ENCODE peak calls at places on chromosomes 6 and 20, in nine cellular contexts. L is foreskin fibroblast; C is OCI-LY7; A is esophagus squamous epithelium; J is lower lobe of right lung; H is CD8-positive, alpha-beta memory T cell; G is IMR-90; Q is SK-N-SH; S is fibroblast of lung. B is an unnamed sample.

GRCh38 chr20:52313335-52313963 is 121.9 kb upstream of the ZFP64 start:
- DNase-seq in S (peak), C (no peak), Q (peak), H (no peak), L (no peak), J (no peak), A (no peak), G (peak), B (no peak)

GRCh38 chr6:4374231-4374630 is 238.9 kb upstream of the ECI2 start:
- DNase-seq in S (no peak), Q (no peak), C (no peak), A (no peak), J (no peak), H (no peak), L (no peak), G (no peak), B (no peak)

GRCh38 chr6:10393544-10394225 is 21.2 kb downstream of the TFAP2A start:
- DNase-seq in S (no peak), H (no peak), G (no peak), L (no peak), Q (no peak), C (no peak), A (no peak), J (no peak), B (no peak)

GRCh38 chr20:4052139-4052480 is 36.8 kb upstream of the RNF24 start:
- DNase-seq in G (no peak), A (no peak), H (no peak), J (no peak), L (no peak), Q (no peak), C (no peak), S (no peak), B (no peak)

GRCh38 chr6:141169419-141169818 is 963.3 kb upstream of the GJE1 start:
- DNase-seq in C (no peak), Q (no peak), L (peak), H (no peak), J (no peak), G (peak), S (peak), A (no peak), B (peak)

GRCh38 chr6:71139249-71139648 is 149.4 kb upstream of the OGFRL1 start:
- DNase-seq in C (no peak), S (peak), A (no peak), Q (no peak), J (no peak), G (peak), L (peak), H (no peak), B (peak)

GRCh38 chr6:136550330-136551071 is at the start of gene MAP7:
- DNase-seq in Q (peak), A (no peak), G (peak), S (no peak), C (no peak), L (no peak), J (peak), H (peak), B (no peak)

GRCh38 chr6:136326038-136326561 is 36.5 kb upstream of the BCLAF1 start:
- DNase-seq in H (no peak), A (no peak), L (no peak), Q (peak), S (peak), J (no peak), G (peak), C (peak), B (no peak)

GRCh38 chr6:44976677-44977405 is 351.3 kb upstream of the RUNX2 start:
- DNase-seq in J (no peak), C (no peak), Q (no peak), L (no peak), S (peak), H (no peak), A (no peak), G (peak), B (no peak)

GRCh38 chr6:75581231-75581630 is 20.4 kb upstream of the SENP6 start:
- DNase-seq in S (no peak), G (no peak), L (no peak), Q (no peak), C (no peak), A (no peak), H (no peak), J (no peak), B (no peak)

GRCh38 chr20:47276856-47277541 is 79.5 kb downstream of the ZMYND8 start:
- DNase-seq in C (no peak), L (peak), A (no peak), J (no peak), G (peak), H (no peak), Q (no peak), S (peak), B (peak)

GRCh38 chr6:44216677-44217331 is at the start of gene MYMX:
- DNase-seq in Q (no peak), A (no peak), H (no peak), S (no peak), G (no peak), J (no peak), C (no peak), L (no peak), B (no peak)

GRCh38 chr6:19478992-19479391 is 358.2 kb upstream of the ID4 start:
- DNase-seq in A (no peak), L (peak), Q (no peak), C (no peak), S (no peak), H (no peak), G (peak), J (no peak), B (peak)

GRCh38 chr6:128932061-128932460 is 49.1 kb downstream of the LAMA2 start:
- DNase-seq in H (no peak), J (no peak), G (peak), C (no peak), Q (no peak), S (peak), L (peak), A (no peak), B (no peak)

GRCh38 chr6:142438898-142439297 is 137.1 kb downstream of the ADGRG6 start:
- DNase-seq in L (no peak), Q (no peak), G (no peak), A (no peak), C (no peak), J (no peak), H (no peak), S (no peak), B (no peak)

GRCh38 chr20:35005463-35005961 is 49.8 kb downstream of the MYH7B start:
- DNase-seq in J (peak), C (no peak), A (no peak), H (no peak), S (no peak), L (no peak), Q (no peak), G (no peak), B (no peak)

GRCh38 chr6:64776359-64776758 is 930.7 kb downstream of the EYS start:
- DNase-seq in L (no peak), H (no peak), J (no peak), C (no peak), G (no peak), S (no peak), A (no peak), Q (no peak), B (no peak)

GRCh38 chr6:5471637-5472430 is 210.5 kb downstream of the FARS2 start:
- DNase-seq in A (no peak), Q (peak), G (no peak), S (no peak), L (no peak), C (no peak), J (no peak), H (no peak), B (no peak)

GRCh38 chr6:44100088-44100550 is 27.1 kb downstream of the MRPL14 start:
- DNase-seq in J (no peak), C (peak), S (peak), A (no peak), L (no peak), Q (peak), H (no peak), G (peak), B (no peak)

GRCh38 chr20:20520776-20521175 is 152.9 kb downstream of the INSM1 start:
- DNase-seq in L (peak), C (no peak), H (no peak), A (no peak), G (peak), J (no peak), S (peak), Q (no peak), B (no peak)

GRCh38 chr6:91098006-91098405 is 511.1 kb upstream of the MAP3K7 start:
- DNase-seq in L (no peak), G (no peak), S (peak), A (no peak), C (no peak), Q (no peak), H (no peak), J (no peak), B (no peak)

GRCh38 chr6:134312038-134312660 is 5.8 kb downstream of the SGK1 start:
- DNase-seq in S (no peak), Q (no peak), H (no peak), J (no peak), A (no peak), C (no peak), L (no peak), G (no peak), B (no peak)

GRCh38 chr6:8063762-8064637 is at the start of gene BLOC1S5:
- DNase-seq in H (peak), L (peak), G (peak), J (peak), S (peak), C (peak), Q (peak), A (peak), B (peak)

GRCh38 chr20:35317416-35317815 is 25.2 kb upstream of the FAM83C start:
- DNase-seq in G (peak), A (no peak), S (no peak), L (no peak), C (no peak), H (no peak), Q (no peak), J (no peak), B (peak)

GRCh38 chr6:170192905-170193304 is 98.0 kb downstream of the DLL1 start:
- DNase-seq in L (no peak), Q (no peak), A (no peak), H (no peak), G (no peak), J (no peak), S (no peak), C (no peak), B (no peak)

GRCh38 chr6:52103661-52104060 is 16.2 kb upstream of the PKHD1 start:
- DNase-seq in Q (no peak), J (no peak), C (no peak), G (no peak), H (no peak), A (no peak), L (no peak), S (no peak), B (no peak)

GRCh38 chr6:92485487-92485886 is 933.9 kb downstream of the EPHA7 start:
- DNase-seq in Q (no peak), L (no peak), H (no peak), G (no peak), A (no peak), J (no peak), S (no peak), C (no peak), B (no peak)

GRCh38 chr6:46799657-46800056 is 6.5 kb downstream of the MEP1A start:
- DNase-seq in A (no peak), G (no peak), H (no peak), S (no peak), J (no peak), C (no peak), Q (no peak), L (no peak), B (no peak)

GRCh38 chr6:141968632-141969031 is 164.1 kb upstream of the GJE1 start:
- DNase-seq in Q (no peak), C (no peak), S (no peak), J (no peak), A (no peak), H (no peak), L (no peak), G (no peak), B (no peak)

GRCh38 chr6:81075974-81076373 is 676.5 kb downstream of the TENT5A start:
- DNase-seq in S (peak), J (no peak), G (peak), H (no peak), L (no peak), C (no peak), Q (peak), A (no peak), B (peak)

GRCh38 chr6:124961784-124962611 is at the start of gene RNF217:
- DNase-seq in G (peak), A (no peak), Q (peak), J (peak), S (peak), L (peak), C (no peak), H (no peak), B (peak)

GRCh38 chr20:35866446-35867202 is 87.7 kb downstream of the SCAND1 start:
- DNase-seq in J (no peak), A (no peak), G (peak), S (no peak), C (no peak), H (no peak), Q (no peak), L (no peak), B (no peak)

GRCh38 chr6:137823826-137824501 is 43.1 kb upstream of the TNFAIP3 start:
- DNase-seq in L (peak), A (no peak), G (peak), S (peak), Q (peak), J (no peak), H (peak), C (no peak), B (no peak)

DNA sequence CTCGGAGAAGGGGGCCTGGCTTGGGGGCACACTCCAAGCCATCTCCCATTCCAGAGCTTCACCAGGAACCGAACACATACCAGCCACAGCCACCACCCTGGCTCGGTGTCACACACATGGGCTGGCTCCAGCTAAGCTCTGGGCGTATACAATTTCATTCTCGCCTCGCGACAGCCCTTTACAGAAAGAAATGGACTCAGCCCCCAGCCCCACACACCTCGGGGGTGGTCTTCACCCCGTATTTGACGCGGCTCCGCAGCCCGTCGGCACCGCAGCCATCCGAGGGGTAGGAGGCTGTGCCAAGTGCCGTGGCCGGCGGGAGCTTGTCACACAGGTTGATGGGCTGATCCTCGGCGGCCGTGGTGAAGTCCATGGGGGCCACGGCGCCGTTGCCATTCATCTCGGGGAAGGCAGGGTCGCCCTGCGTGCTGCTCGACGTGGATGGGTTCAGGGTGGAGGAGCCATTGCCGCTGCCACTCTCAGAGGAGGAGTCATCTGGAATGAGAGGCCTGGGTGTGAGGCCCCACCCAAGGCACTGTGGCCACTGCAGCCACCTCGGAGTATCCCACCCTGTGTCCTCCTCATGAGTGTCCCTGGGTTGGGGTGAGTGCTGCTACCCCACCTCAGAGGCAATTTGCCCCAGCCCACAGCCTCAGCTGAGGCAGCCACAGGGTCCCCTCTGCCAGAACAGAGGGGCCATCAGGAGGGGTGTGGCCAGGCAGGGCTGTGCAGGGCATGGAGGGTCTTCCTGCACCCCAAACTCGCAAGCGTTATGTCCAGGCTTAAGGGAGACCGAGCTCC is 98.0 kb downstream of the ASXL1 start:
- DNase-seq in C (no peak), L (no peak), H (no peak), J (no peak), G (no peak), Q (no peak), A (no peak), S (no peak), B (no peak)
- H3K4me3 ChIP-seq in C (no peak), L (no peak), H (no peak), J (no peak), G (no peak), Q (no peak), A (no peak), S (no peak), B (no peak)

DNA sequence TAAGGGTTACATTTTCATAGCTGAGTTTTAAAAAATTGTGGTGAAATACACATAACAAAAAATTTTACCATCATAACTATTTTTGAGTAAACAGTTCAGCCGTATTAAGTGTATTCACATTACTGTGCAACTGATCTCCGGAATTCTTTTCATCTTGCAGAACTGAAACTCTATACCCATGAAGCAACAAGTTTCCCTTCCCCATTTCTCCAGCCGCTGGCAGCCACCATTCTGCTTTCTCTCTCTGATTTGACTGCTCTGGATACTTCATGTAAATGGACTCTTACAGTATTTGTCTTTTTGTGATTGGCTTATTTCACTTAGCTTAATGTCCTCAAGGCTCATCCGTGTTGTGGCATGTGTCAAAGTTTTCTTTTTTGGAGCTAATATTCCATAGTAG is 341.6 kb downstream of the QKI start:
- DNase-seq in Q (no peak), A (no peak), L (no peak), C (peak), S (peak), H (no peak), G (peak), J (no peak), B (no peak)
- H3K4me3 ChIP-seq in Q (no peak), A (no peak), L (no peak), C (peak), S (no peak), H (no peak), G (no peak), J (no peak), B (no peak)

GRCh38 chr6:146028835-146029572 is at the start of gene GRM1:
- DNase-seq in H (no peak), L (no peak), C (no peak), S (no peak), A (no peak), G (no peak), Q (peak), J (no peak), B (no peak)
- H3K4me3 ChIP-seq in H (no peak), L (no peak), C (no peak), S (no peak), A (peak), G (no peak), Q (peak), J (no peak), B (peak)

DNA sequence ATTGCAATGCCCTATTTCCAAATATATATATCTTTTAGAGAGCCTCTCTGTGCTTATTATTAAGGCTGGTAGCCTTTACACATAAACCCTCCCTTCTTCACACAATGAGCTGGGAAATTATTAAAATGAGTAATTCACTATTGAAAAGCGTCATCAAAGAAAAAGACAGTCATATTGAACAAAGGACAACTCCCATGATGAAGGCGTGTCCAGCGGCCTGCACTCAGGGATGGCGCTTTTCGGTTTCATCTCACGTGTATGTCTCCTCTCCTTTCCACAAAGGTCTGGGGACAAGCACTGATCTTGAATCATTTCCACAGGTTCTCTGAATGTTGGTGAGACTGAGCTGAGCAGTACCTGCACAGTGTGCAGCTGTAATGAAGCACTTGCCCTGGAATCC is 3.5 kb downstream of the SERPINB9 start:
- DNase-seq in Q (no peak), C (no peak), G (no peak), S (no peak), L (no peak), J (no peak), H (no peak), A (no peak), B (no peak)
- H3K4me3 ChIP-seq in Q (no peak), C (peak), G (no peak), S (no peak), L (no peak), J (no peak), H (peak), A (peak), B (no peak)

DNA sequence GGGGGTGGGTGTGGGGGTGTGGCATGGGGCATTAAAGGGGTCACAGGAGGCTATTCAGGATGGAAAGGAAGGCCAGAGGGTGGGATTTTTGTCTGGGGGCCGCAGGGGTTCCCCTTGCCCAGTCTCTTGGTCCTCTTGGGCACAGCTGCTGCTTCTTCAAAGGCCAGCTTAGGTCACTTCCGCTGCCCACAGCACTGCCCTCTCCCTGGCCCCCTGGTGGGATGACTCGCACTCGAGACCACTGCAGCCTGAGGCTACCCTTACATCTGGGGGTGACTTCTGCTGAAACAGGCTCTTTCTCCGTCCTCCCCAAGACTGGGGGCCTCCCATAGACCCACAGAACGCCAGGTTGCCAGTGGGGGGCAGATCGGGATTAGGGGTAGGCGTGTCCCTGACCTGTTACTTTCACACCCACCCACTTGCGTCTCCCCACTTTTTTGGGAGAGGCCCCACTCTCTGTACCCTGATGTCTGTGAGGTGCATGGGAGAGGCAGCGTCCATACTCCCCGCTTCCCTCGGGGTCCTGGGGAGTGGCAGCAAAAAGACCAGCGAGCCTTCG is 1.3 kb downstream of the LKAAEAR1 start:
- DNase-seq in H (no peak), G (no peak), J (no peak), L (no peak), C (no peak), S (no peak), A (no peak), Q (no peak), B (no peak)
- H3K4me3 ChIP-seq in H (peak), G (peak), J (peak), L (peak), C (peak), S (peak), A (peak), Q (peak), B (peak)